ENCODE peak calls at places on chromosomes 2 and 18, in nine cellular contexts. T is bronchial epithelial cell, K is cardiac fibroblast, P is COR-L47, C is NCI-H1105 treated with DMSO at 0.1 percent for 48 hours, G is HTR-8/SVneo, L is K562, N is NCI-H1048, W is SJSA1. E is an unnamed sample.

GRCh38 chr2:25929789-25930473 is 51.6 kb upstream of the ASXL2 start:
- DNase-seq in T (no peak), K (no peak), P (no peak), C (no peak), G (no peak), L (no peak), N (no peak), W (no peak), E (no peak)

GRCh38 chr2:105380432-105381118 is 18.3 kb downstream of the FHL2 start:
- DNase-seq in T (no peak), K (peak), P (no peak), C (no peak), G (no peak), L (no peak), N (no peak), W (no peak), E (no peak)

GRCh38 chr2:11630855-11631254 is 39.1 kb downstream of the NTSR2 start:
- DNase-seq in T (no peak), K (no peak), P (no peak), C (no peak), G (no peak), L (no peak), N (no peak), W (no peak), E (no peak)

GRCh38 chr2:11446733-11447248 is 19.2 kb downstream of the E2F6 start:
- DNase-seq in T (peak), K (peak), P (peak), C (peak), G (peak), L (peak), N (no peak), W (peak), E (peak)

GRCh38 chr2:214076527-214076926 is 334.3 kb upstream of the VWC2L start:
- DNase-seq in T (no peak), K (no peak), P (no peak), C (no peak), G (no peak), L (no peak), N (no peak), W (no peak), E (no peak)

GRCh38 chr2:182616471-182617393 is 99.3 kb upstream of the DNAJC10 start:
- DNase-seq in T (no peak), K (peak), P (no peak), C (no peak), G (peak), L (no peak), N (no peak), W (peak), E (no peak)

GRCh38 chr2:73494031-73494430 is 108.4 kb downstream of the ALMS1 start:
- DNase-seq in T (peak), K (peak), P (no peak), C (no peak), G (peak), L (no peak), N (no peak), W (no peak), E (no peak)

GRCh38 chr2:177147093-177147694 is 65.4 kb upstream of the HNRNPA3 start:
- DNase-seq in T (peak), K (peak), P (peak), C (peak), G (peak), L (peak), N (peak), W (no peak), E (peak)

GRCh38 chr2:214477305-214477704 is 66.5 kb downstream of the VWC2L start:
- DNase-seq in T (no peak), K (no peak), P (no peak), C (no peak), G (no peak), L (no peak), N (no peak), W (no peak), E (no peak)

GRCh38 chr2:156340818-156341481 is 8.4 kb upstream of the NR4A2 start:
- DNase-seq in T (no peak), K (no peak), P (peak), C (peak), G (no peak), L (no peak), N (no peak), W (no peak), E (peak)

GRCh38 chr2:222651721-222652420 is 4.0 kb downstream of the FARSB start:
- DNase-seq in T (no peak), K (no peak), P (no peak), C (no peak), G (no peak), L (no peak), N (no peak), W (no peak), E (no peak)

GRCh38 chr2:180184506-180184905 is 177.4 kb upstream of the CWC22 start:
- DNase-seq in T (peak), K (peak), P (no peak), C (no peak), G (no peak), L (no peak), N (no peak), W (no peak), E (no peak)

GRCh38 chr2:129722306-129723020 is 257.0 kb upstream of the RAB6C start:
- DNase-seq in T (no peak), K (no peak), P (no peak), C (no peak), G (no peak), L (no peak), N (no peak), W (no peak), E (no peak)

GRCh38 chr2:112493048-112493447 is 11.1 kb downstream of the TTL start:
- DNase-seq in T (peak), K (no peak), P (no peak), C (no peak), G (no peak), L (no peak), N (no peak), W (no peak), E (no peak)

GRCh38 chr2:69742170-69742952 is 427 bp downstream of the ANXA4 start:
- DNase-seq in T (no peak), K (peak), P (no peak), C (no peak), G (peak), L (no peak), N (no peak), W (no peak), E (peak)

GRCh38 chr2:212361174-212361756 is 177.3 kb downstream of the ERBB4 start:
- DNase-seq in T (no peak), K (no peak), P (no peak), C (no peak), G (no peak), L (no peak), N (peak), W (no peak), E (peak)

GRCh38 chr2:163348843-163349395 is 386.9 kb downstream of the FIGN start:
- DNase-seq in T (no peak), K (peak), P (no peak), C (no peak), G (peak), L (no peak), N (no peak), W (no peak), E (no peak)

GRCh38 chr2:205461169-205461568 is 221.1 kb upstream of the NRP2 start:
- DNase-seq in T (no peak), K (no peak), P (no peak), C (no peak), G (no peak), L (no peak), N (no peak), W (no peak), E (no peak)

GRCh38 chr2:169034256-169034655 is 3.1 kb upstream of the ABCB11 start:
- DNase-seq in T (peak), K (peak), P (peak), C (no peak), G (no peak), L (no peak), N (no peak), W (peak), E (no peak)

GRCh38 chr2:38207168-38207567 is 131.2 kb upstream of the CYP1B1 start:
- DNase-seq in T (no peak), K (peak), P (no peak), C (no peak), G (no peak), L (no peak), N (no peak), W (no peak), E (no peak)

GRCh38 chr2:70111752-70112591 is 24.7 kb downstream of the PCBP1 start:
- DNase-seq in T (no peak), K (peak), P (no peak), C (peak), G (no peak), L (peak), N (no peak), W (no peak), E (no peak)

GRCh38 chr2:65232636-65233035 is 5.0 kb downstream of the ACTR2 start:
- DNase-seq in T (peak), K (peak), P (no peak), C (no peak), G (peak), L (no peak), N (no peak), W (no peak), E (no peak)

GRCh38 chr2:113876503-113877387 is 13.1 kb upstream of the ACTR3 start:
- DNase-seq in T (peak), K (no peak), P (peak), C (peak), G (no peak), L (no peak), N (no peak), W (peak), E (no peak)

GRCh38 chr2:53473762-53474161 is 293.8 kb upstream of the CHAC2 start:
- DNase-seq in T (no peak), K (peak), P (no peak), C (no peak), G (no peak), L (no peak), N (no peak), W (no peak), E (no peak)

GRCh38 chr2:241062342-241063092 is 39.6 kb downstream of the MTERF4 start:
- DNase-seq in T (peak), K (no peak), P (no peak), C (no peak), G (no peak), L (no peak), N (no peak), W (peak), E (no peak)

GRCh38 chr2:127651987-127652550 is 6.1 kb downstream of the GPR17 start:
- DNase-seq in T (no peak), K (no peak), P (no peak), C (no peak), G (no peak), L (no peak), N (no peak), W (no peak), E (no peak)

GRCh38 chr2:96730212-96730611 is 9.7 kb downstream of the LMAN2L start:
- DNase-seq in T (peak), K (peak), P (no peak), C (no peak), G (no peak), L (no peak), N (no peak), W (peak), E (no peak)

GRCh38 chr18:10353791-10354190 is 100.6 kb upstream of the APCDD1 start:
- DNase-seq in T (peak), K (peak), P (no peak), C (no peak), G (peak), L (no peak), N (no peak), W (no peak), E (no peak)

GRCh38 chr2:45879406-45879805 is 227.9 kb downstream of the PRKCE start:
- DNase-seq in T (no peak), K (no peak), P (no peak), C (no peak), G (no peak), L (no peak), N (no peak), W (no peak), E (no peak)

GRCh38 chr2:234858790-234859329 is 93.0 kb upstream of the SH3BP4 start:
- DNase-seq in T (no peak), K (no peak), P (no peak), C (no peak), G (no peak), L (no peak), N (no peak), W (no peak), E (no peak)

GRCh38 chr18:54692463-54692862 is 101.4 kb downstream of the DYNAP start:
- DNase-seq in T (no peak), K (no peak), P (no peak), C (no peak), G (no peak), L (no peak), N (no peak), W (no peak), E (no peak)

GRCh38 chr2:207239754-207240494 is 74.2 kb upstream of the KLF7 start:
- DNase-seq in T (peak), K (peak), P (no peak), C (peak), G (no peak), L (no peak), N (no peak), W (no peak), E (peak)

GRCh38 chr2:85433511-85434089 is 15.1 kb downstream of the SH2D6 start:
- DNase-seq in T (peak), K (peak), P (peak), C (peak), G (peak), L (no peak), N (no peak), W (no peak), E (no peak)

GRCh38 chr2:18467727-18468363 is 92.6 kb downstream of the RDH14 start:
- DNase-seq in T (no peak), K (no peak), P (no peak), C (no peak), G (no peak), L (no peak), N (no peak), W (no peak), E (no peak)

GRCh38 chr2:81894451-81894990 is 1590.0 kb upstream of the LRRTM1 start:
- DNase-seq in T (peak), K (no peak), P (no peak), C (no peak), G (peak), L (no peak), N (no peak), W (no peak), E (peak)

GRCh38 chr18:45861926-45862325 is 36.5 kb downstream of the SIGLEC15 start:
- DNase-seq in T (no peak), K (no peak), P (no peak), C (no peak), G (no peak), L (no peak), N (no peak), W (no peak), E (no peak)

GRCh38 chr2:241080405-241081189 is 21.5 kb downstream of the MTERF4 start:
- DNase-seq in T (no peak), K (no peak), P (no peak), C (no peak), G (no peak), L (no peak), N (no peak), W (no peak), E (no peak)

GRCh38 chr2:205775091-205775876 is 93.0 kb downstream of the NRP2 start:
- DNase-seq in T (peak), K (peak), P (peak), C (peak), G (no peak), L (no peak), N (no peak), W (no peak), E (no peak)

GRCh38 chr18:7521226-7521856 is 45.8 kb upstream of the PTPRM start:
- DNase-seq in T (no peak), K (no peak), P (no peak), C (peak), G (no peak), L (no peak), N (no peak), W (no peak), E (peak)